ENCODE peak calls at places on chromosomes 6 and 20, in six cellular contexts. S, L, T, K, W and E are unnamed samples.

GRCh38 chr6:28742668-28743270 is 181.0 kb downstream of the TRIM27 start:
- DNase-seq in S (no peak), L (no peak), T (no peak), K (peak), W (peak), E (peak)

GRCh38 chr20:3239026-3239866 is at the start of gene SLC4A11:
- DNase-seq in S (no peak), L (peak), T (peak), K (peak), W (peak), E (peak)

GRCh38 chr20:860891-861290 is 27.4 kb downstream of the FAM110A start:
- DNase-seq in S (no peak), L (no peak), T (no peak), K (no peak), W (no peak), E (no peak)

GRCh38 chr6:150241751-150242150 is 98.9 kb downstream of the PPP1R14C start:
- DNase-seq in S (no peak), L (no peak), T (no peak), K (no peak), W (no peak), E (no peak)

GRCh38 chr6:75579951-75580350 is 21.7 kb upstream of the SENP6 start:
- DNase-seq in S (no peak), L (no peak), T (no peak), K (no peak), W (no peak), E (no peak)

GRCh38 chr6:69796081-69796626 is 656 bp downstream of the LMBRD1 start:
- DNase-seq in S (no peak), L (no peak), T (peak), K (peak), W (peak), E (peak)

GRCh38 chr20:48531505-48531904 is 296.3 kb downstream of the PREX1 start:
- DNase-seq in S (no peak), L (no peak), T (no peak), K (no peak), W (no peak), E (no peak)

GRCh38 chr6:5995705-5996686 is 10.7 kb downstream of the NRN1 start:
- DNase-seq in S (no peak), L (peak), T (peak), K (peak), W (peak), E (peak)

GRCh38 chr20:42886801-42887200 is 302.9 kb downstream of the PTPRT start:
- DNase-seq in S (no peak), L (no peak), T (no peak), K (no peak), W (no peak), E (no peak)

GRCh38 chr6:21792177-21792576 is 198.6 kb downstream of the SOX4 start:
- DNase-seq in S (no peak), L (no peak), T (no peak), K (no peak), W (no peak), E (no peak)

GRCh38 chr6:98498891-98499290 is 335.5 kb upstream of the POU3F2 start:
- DNase-seq in S (no peak), L (no peak), T (no peak), K (no peak), W (no peak), E (no peak)

GRCh38 chr20:48661575-48662473 is 166.0 kb downstream of the PREX1 start:
- DNase-seq in S (no peak), L (peak), T (no peak), K (no peak), W (no peak), E (no peak)

GRCh38 chr6:52426667-52427066 is 6.5 kb downstream of the EFHC1 start:
- DNase-seq in S (no peak), L (no peak), T (no peak), K (no peak), W (peak), E (no peak)

GRCh38 chr6:33963351-33963750 is 159.5 kb upstream of the MLN start:
- DNase-seq in S (no peak), L (no peak), T (no peak), K (no peak), W (no peak), E (no peak)

GRCh38 chr6:107560657-107561056 is 70.7 kb downstream of the SOBP start:
- DNase-seq in S (no peak), L (peak), T (no peak), K (no peak), W (peak), E (peak)

GRCh38 chr6:100344321-100344720 is 120.4 kb downstream of the SIM1 start:
- DNase-seq in S (no peak), L (no peak), T (no peak), K (no peak), W (no peak), E (no peak)

GRCh38 chr6:23454090-23454998 is 671.7 kb upstream of the NRSN1 start:
- DNase-seq in S (no peak), L (no peak), T (no peak), K (no peak), W (peak), E (no peak)

GRCh38 chr6:15911753-15912504 is 217.0 kb upstream of the MYLIP start:
- DNase-seq in S (no peak), L (no peak), T (no peak), K (no peak), W (no peak), E (no peak)

GRCh38 chr6:34391023-34391485 is 1.4 kb downstream of the NUDT3 start:
- DNase-seq in S (no peak), L (no peak), T (peak), K (peak), W (peak), E (peak)

GRCh38 chr6:51462896-51463679 is 624.3 kb downstream of the PKHD1 start:
- DNase-seq in S (no peak), L (no peak), T (no peak), K (no peak), W (no peak), E (no peak)

GRCh38 chr6:161694995-161695394 is 421.1 kb upstream of the AGPAT4 start:
- DNase-seq in S (no peak), L (no peak), T (no peak), K (peak), W (no peak), E (no peak)

GRCh38 chr20:13302647-13303425 is 81.8 kb downstream of the ISM1 start:
- DNase-seq in S (no peak), L (no peak), T (no peak), K (peak), W (no peak), E (peak)

GRCh38 chr6:12348530-12349511 is 58.7 kb downstream of the EDN1 start:
- DNase-seq in S (no peak), L (no peak), T (peak), K (peak), W (peak), E (no peak)

GRCh38 chr6:163643866-163644265 is 229.3 kb downstream of the QKI start:
- DNase-seq in S (no peak), L (no peak), T (no peak), K (no peak), W (no peak), E (no peak)

GRCh38 chr6:78513856-78514255 is 353.5 kb upstream of the IRAK1BP1 start:
- DNase-seq in S (no peak), L (no peak), T (no peak), K (no peak), W (no peak), E (no peak)

GRCh38 chr20:23229989-23230388 is 120.6 kb upstream of the NXT1 start:
- DNase-seq in S (no peak), L (no peak), T (no peak), K (no peak), W (no peak), E (no peak)

GRCh38 chr6:106225581-106225980 is 100.0 kb downstream of the ATG5 start:
- DNase-seq in S (no peak), L (no peak), T (no peak), K (no peak), W (no peak), E (no peak)

GRCh38 chr20:31836853-31837608 is 8.4 kb downstream of the FOXS1 start:
- DNase-seq in S (no peak), L (no peak), T (no peak), K (no peak), W (no peak), E (no peak)

GRCh38 chr6:27280064-27280539 is 32.0 kb downstream of the POM121L2 start:
- DNase-seq in S (no peak), L (no peak), T (peak), K (peak), W (peak), E (no peak)

GRCh38 chr6:23003671-23004598 is 434.6 kb downstream of the HDGFL1 start:
- DNase-seq in S (no peak), L (peak), T (no peak), K (no peak), W (peak), E (no peak)

GRCh38 chr20:50439539-50440453 is 70.4 kb upstream of the PTPN1 start:
- DNase-seq in S (no peak), L (no peak), T (no peak), K (no peak), W (no peak), E (no peak)
- H3K4me3 ChIP-seq in S (no peak), L (no peak), T (no peak), K (no peak), W (no peak), E (no peak)

GRCh38 chr6:42929088-42929927 is at the start of gene CNPY3:
- DNase-seq in S (peak), L (peak), T (peak), K (peak), W (peak), E (peak)
- TF ChIP-seq POLR2A in S (peak), L (no peak), T (peak), K (no peak), W (peak), E (no peak)

GRCh38 chr6:82362144-82362543 is 1.5 kb upstream of the TPBG start:
- DNase-seq in S (no peak), L (no peak), T (no peak), K (no peak), W (no peak), E (no peak)

GRCh38 chr6:82364087-82365010 is 732 bp downstream of the TPBG start:
- DNase-seq in S (no peak), L (peak), T (peak), K (peak), W (peak), E (peak)

GRCh38 chr6:82361631-82362030 is 2.0 kb upstream of the TPBG start:
- DNase-seq in S (no peak), L (no peak), T (no peak), K (no peak), W (no peak), E (no peak)

GRCh38 chr6:82363368-82364086 is at the start of gene TPBG:
- DNase-seq in S (no peak), L (peak), T (peak), K (peak), W (peak), E (peak)

GRCh38 chr6:82362868-82363267 is 749 bp upstream of the TPBG start:
- DNase-seq in S (no peak), L (no peak), T (no peak), K (no peak), W (peak), E (no peak)
- H3K27ac ChIP-seq in S (no peak), L (no peak), T (no peak), K (no peak), W (peak), E (no peak)

GRCh38 chr20:63260943-63261807 is 6.9 kb upstream of the NKAIN4 start:
- DNase-seq in S (no peak), L (no peak), T (no peak), K (no peak), W (no peak), E (no peak)

GRCh38 chr20:63261808-63262528 is 7.7 kb upstream of the NKAIN4 start:
- DNase-seq in S (no peak), L (no peak), T (no peak), K (no peak), W (no peak), E (no peak)

GRCh38 chr20:63258826-63259225 is 4.6 kb upstream of the NKAIN4 start:
- DNase-seq in S (no peak), L (no peak), T (no peak), K (no peak), W (no peak), E (peak)

GRCh38 chr20:63259734-63260460 is 5.6 kb upstream of the NKAIN4 start:
- DNase-seq in S (no peak), L (no peak), T (no peak), K (no peak), W (no peak), E (no peak)

DNA sequence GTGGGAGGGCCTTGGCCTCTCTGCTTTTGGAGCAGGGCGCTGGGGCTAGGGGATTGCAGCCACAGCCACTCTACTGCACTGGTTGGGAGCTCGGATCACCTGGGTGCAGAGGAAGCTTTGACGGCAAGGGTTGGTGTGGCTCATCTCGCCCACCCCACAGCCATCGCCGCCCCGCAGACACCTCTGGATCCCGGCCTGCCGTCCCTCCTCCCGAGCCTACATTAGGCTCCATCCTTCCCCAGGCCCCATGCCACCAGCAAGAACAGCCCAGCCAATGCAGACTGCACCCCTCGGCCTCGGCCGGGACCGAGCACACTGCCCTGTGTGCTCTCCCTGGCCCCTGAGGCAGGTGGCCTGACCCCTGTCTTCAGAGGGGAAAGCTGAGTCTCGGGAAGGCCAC is 6.3 kb upstream of the NKAIN4 start:
- DNase-seq in S (no peak), L (no peak), T (no peak), K (no peak), W (no peak), E (no peak)
- H3K4me3 ChIP-seq in S (no peak), L (no peak), T (no peak), K (no peak), W (no peak), E (no peak)

GRCh38 chr6:116676021-116676420 is 5.0 kb upstream of the KPNA5 start:
- DNase-seq in S (no peak), L (no peak), T (no peak), K (no peak), W (no peak), E (no peak)

GRCh38 chr6:116685437-116685993 is 4.5 kb downstream of the KPNA5 start:
- DNase-seq in S (no peak), L (no peak), T (no peak), K (no peak), W (no peak), E (no peak)

GRCh38 chr6:116682334-116682712 is 1.3 kb downstream of the KPNA5 start:
- DNase-seq in S (peak), L (no peak), T (no peak), K (peak), W (peak), E (no peak)

GRCh38 chr6:116680880-116681672 is at the start of gene KPNA5:
- DNase-seq in S (peak), L (peak), T (peak), K (peak), W (peak), E (peak)
- TF ChIP-seq POLR2A in S (peak), L (no peak), T (peak), K (peak), W (no peak), E (peak)

DNA sequence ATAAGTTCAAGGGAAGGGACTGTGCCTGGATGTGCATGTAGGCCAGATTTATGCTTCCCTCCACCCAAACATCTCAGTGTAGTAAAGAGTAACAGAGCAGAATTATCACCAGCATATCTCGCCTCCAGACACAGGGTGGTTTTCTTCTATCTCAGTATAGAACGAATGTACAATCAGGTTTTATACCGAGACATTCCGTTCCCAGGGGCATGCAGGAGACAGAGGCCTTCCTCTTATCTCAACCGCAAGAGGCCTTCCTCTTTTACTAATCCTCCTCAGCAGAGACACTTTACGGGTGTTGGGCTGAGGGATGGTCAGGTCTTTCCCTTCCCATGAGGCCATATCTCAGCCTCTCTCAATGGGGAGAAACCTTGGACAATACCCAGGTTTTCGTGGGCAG is 36.5 kb upstream of the MC3R start:
- DNase-seq in S (no peak), L (no peak), T (no peak), K (no peak), W (no peak), E (no peak)
- H3K27ac ChIP-seq in S (no peak), L (no peak), T (no peak), K (no peak), W (no peak), E (no peak)

DNA sequence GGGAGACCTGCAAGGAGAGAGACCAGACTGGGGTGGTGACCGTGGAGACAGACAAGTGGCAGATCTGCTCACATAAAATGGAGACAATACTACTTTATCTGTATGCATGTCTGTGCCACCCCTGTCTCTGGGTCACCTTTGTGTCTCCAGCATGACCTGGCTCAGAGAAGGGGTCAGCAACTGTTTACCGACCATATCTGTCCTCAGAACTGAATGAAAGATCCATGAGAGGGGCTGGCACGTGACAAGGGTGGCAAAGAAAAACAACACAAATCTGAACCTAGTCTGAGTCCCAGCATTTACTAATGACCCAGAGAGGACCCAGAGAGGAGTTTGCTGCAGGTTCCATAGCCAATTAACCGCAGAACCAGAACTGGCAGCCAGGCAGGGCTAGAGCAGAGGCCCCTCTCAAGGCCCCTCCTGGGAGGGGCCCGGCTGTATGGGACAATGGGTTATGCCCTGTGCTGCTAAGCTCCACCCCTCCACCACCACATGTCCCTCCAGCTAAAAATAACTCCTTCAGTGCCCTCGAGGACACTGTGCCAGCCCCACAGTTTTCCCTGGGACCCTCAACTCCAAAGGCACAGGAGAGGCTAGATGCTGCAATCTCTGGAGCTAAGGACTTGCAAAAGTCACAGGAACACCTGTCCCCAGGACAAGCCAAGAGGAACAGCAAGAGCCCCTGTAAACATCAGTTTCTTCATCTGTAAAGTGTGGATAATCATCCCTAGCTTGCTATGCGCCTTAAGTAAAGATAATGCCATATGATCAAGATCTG is 2.2 kb downstream of the AHCY start:
- DNase-seq in S (no peak), L (peak), T (no peak), K (no peak), W (no peak), E (no peak)
- H3K4me3 ChIP-seq in S (peak), L (no peak), T (no peak), K (no peak), W (no peak), E (no peak)

GRCh38 chr20:44908987-44909871 is 631 bp upstream of the PABPC1L start:
- DNase-seq in S (no peak), L (no peak), T (no peak), K (no peak), W (no peak), E (no peak)
- TF ChIP-seq POLR2A in S (no peak), L (no peak), T (no peak), K (no peak), W (no peak), E (no peak)

GRCh38 chr20:6731951-6732580 is 35.4 kb upstream of the BMP2 start:
- DNase-seq in S (no peak), L (peak), T (peak), K (no peak), W (no peak), E (peak)
- H3K27ac ChIP-seq in S (no peak), L (peak), T (no peak), K (no peak), W (no peak), E (no peak)